ENCODE peak calls at places on chromosome 20, in eight cellular contexts. K is upper lobe of left lung, H is GM23338, X is HCT116, P is stomach, Q is SK-N-SH, E is sigmoid colon, N is transverse colon. C is an unnamed sample.
A peak's percentile ranks its signal among the peaks of the same experiment; 100 is the strongest.

GRCh38 chr20:35328095-35328685 is 36.0 kb upstream of the FAM83C start:
- DNase-seq in K (no peak), H (no peak), X (no peak), P (no peak), Q (no peak), E (no peak), N (no peak), C (no peak)

GRCh38 chr20:50543326-50543725 is 33.1 kb downstream of the PTPN1 start:
- DNase-seq in K (no peak), H (no peak), X (no peak), P (no peak), Q (no peak), E (no peak), N (no peak), C (no peak)

GRCh38 chr20:37311710-37312355 is 22.4 kb downstream of the MANBAL start:
- DNase-seq in K (no peak), H (no peak), X (no peak), P (no peak), Q (no peak), E (peak; percentile 62), N (no peak), C (no peak)

GRCh38 chr20:1820137-1821074 is 74.8 kb upstream of the SIRPA start:
- DNase-seq in K (peak; percentile 80), H (no peak), X (no peak), P (no peak), Q (no peak), E (no peak), N (no peak), C (peak; percentile 60)

GRCh38 chr20:37498066-37498702 is 22.9 kb upstream of the NNAT start:
- DNase-seq in K (no peak), H (no peak), X (no peak), P (no peak), Q (no peak), E (no peak), N (no peak), C (no peak)

GRCh38 chr20:62953839-62954703 is 1.6 kb downstream of the SLC17A9 start:
- DNase-seq in K (peak; percentile 88), H (peak; percentile 77), X (no peak), P (peak; percentile 75), Q (no peak), E (peak; percentile 94), N (peak; percentile 77), C (peak; percentile 88)

GRCh38 chr20:64200740-64201139 is 36.5 kb downstream of the MYT1 start:
- DNase-seq in K (no peak), H (no peak), X (no peak), P (no peak), Q (no peak), E (no peak), N (no peak), C (no peak)

GRCh38 chr20:41627611-41628244 is 9.6 kb upstream of the CHD6 start:
- DNase-seq in K (no peak), H (no peak), X (no peak), P (no peak), Q (no peak), E (no peak), N (no peak), C (no peak)

DNA sequence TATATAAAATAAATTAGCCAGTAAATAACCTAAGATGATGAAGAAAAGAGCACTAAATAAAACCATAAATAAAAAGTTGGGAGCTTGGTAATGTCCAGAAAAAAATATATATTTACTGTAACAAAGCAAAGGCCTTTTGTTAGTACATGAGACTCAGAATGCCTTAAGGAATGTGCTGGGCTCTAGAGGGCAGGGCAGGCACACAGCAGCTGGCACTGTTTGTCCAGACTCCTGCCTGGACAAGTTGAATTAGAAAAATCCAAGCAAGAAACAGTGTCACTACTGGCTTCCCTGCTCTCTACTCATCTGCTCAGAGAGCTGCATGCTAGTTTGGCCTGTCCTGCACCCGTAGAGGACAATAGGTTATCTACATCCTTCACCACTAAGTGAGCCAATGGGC is 8.8 kb downstream of the DEFB129 start:
- DNase-seq in K (peak; percentile 23), H (no peak), X (no peak), P (no peak), Q (peak; percentile 17), E (no peak), N (no peak), C (no peak)
- TF ChIP-seq CTCF in K (peak; percentile 9), H (no peak), X (no peak), P (no peak), Q (peak; percentile 38), E (no peak), N (no peak), C (no peak)

GRCh38 chr20:46965477-46965876 is 70.8 kb downstream of the EYA2 start:
- DNase-seq in K (no peak), H (no peak), X (no peak), P (peak; percentile 84), Q (no peak), E (no peak), N (no peak), C (no peak)
- TF ChIP-seq POLR2AphosphoS5 in K (no peak), H (no peak), X (no peak), P (no peak), Q (no peak), E (no peak), N (no peak), C (no peak)

DNA sequence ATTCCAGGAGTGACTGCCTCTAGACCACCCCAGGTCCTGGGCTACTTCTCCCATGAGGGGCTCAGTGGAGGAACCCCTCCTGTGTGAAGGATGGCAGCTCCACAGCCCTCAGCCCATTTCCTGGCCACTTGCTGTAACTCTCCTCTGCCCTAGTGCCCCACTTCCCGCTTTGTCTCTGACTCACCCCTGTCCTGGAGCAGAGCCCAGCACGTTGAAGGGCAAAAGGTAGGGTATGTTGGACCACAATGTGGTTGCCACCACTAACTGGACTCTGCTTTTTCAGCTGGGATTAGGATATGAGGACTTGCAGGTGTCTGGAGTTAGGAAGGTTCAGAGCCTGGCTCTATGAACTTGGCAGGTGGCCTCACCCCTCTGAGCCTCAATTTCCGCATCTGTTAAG is 2.4 kb downstream of the MYBL2 start:
- DNase-seq in K (no peak), H (no peak), X (no peak), P (peak; percentile 49), Q (no peak), E (no peak), N (no peak), C (no peak)
- TF ChIP-seq CTCF in K (no peak), H (no peak), X (no peak), P (no peak), Q (no peak), E (no peak), N (no peak), C (no peak)

DNA sequence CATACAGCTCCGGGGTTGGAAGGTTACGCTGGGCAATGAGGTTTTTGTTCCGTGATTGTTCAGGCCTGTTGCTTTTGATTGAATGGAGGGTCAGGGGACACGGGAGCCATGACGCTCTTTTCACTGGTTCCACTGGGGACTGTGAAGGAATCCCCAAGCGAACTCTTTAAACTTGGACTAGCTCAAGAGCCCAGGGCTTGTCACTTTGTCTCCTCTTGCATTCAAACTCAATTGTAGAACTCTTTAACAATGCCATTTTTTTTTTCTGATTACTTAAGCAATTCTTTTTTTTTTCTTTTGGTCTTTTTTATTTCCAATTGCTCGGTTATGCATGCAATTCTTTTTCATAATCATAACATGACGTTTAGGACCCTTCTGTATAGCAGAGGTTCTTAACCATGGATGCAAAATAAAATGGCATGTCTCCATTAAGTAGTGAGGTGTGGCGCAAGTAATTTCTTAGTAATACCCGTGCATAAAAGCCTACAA is 402 bp upstream of the BFSP1 start:
- DNase-seq in K (no peak), H (no peak), X (no peak), P (no peak), Q (no peak), E (no peak), N (no peak), C (no peak)
- TF ChIP-seq POLR2AphosphoS5 in K (no peak), H (no peak), X (no peak), P (no peak), Q (no peak), E (no peak), N (no peak), C (no peak)

C was measured in HL-60.